ENCODE peak calls at places on chromosomes 2 and 18, in nine cellular contexts. Q is immature natural killer cell; S is Peyer's patch; J is NCI-H510A; I is choroid plexus epithelial cell; K is activated T-helper 1 cell treated with Interleukin-2 at 50 U/mL for 16 hours; C is mammary epithelial cell; T is small intestine; G is T-helper 2 cell treated with Interferon-gamma antibody and Interleukin-4, amounts not matched to agents 5 μg/mL and 100 μg/mL, for 36 hours. A is an unnamed sample.

GRCh38 chr2:157194097-157194688 is 63.3 kb upstream of the GALNT5 start:
- DNase-seq in J (no peak), S (peak), I (peak), C (peak), Q (no peak), K (no peak), G (no peak), T (peak), A (no peak)

GRCh38 chr2:164954954-164955701 is at the start of gene SLC38A11:
- DNase-seq in S (peak), I (peak), J (no peak), Q (no peak), K (no peak), G (no peak), C (peak), T (peak), A (peak)

GRCh38 chr2:43224131-43224570 is 2.3 kb downstream of the ZFP36L2 start:
- DNase-seq in J (no peak), K (peak), I (peak), C (peak), T (peak), S (peak), G (peak), Q (peak), A (peak)

GRCh38 chr2:14749869-14750268 is 117.4 kb downstream of the LRATD1 start:
- DNase-seq in C (peak), I (no peak), G (no peak), S (no peak), Q (no peak), K (no peak), J (no peak), T (no peak), A (no peak)

GRCh38 chr18:22470511-22471181 is 52.9 kb upstream of the CTAGE1 start:
- DNase-seq in J (no peak), C (no peak), T (peak), I (no peak), Q (no peak), G (no peak), S (no peak), K (no peak), A (no peak)

GRCh38 chr2:135743860-135744259 is 2.2 kb downstream of the UBXN4 start:
- DNase-seq in I (no peak), C (no peak), T (no peak), G (no peak), J (no peak), S (no peak), Q (no peak), K (no peak), A (no peak)

GRCh38 chr2:42835577-42836371 is 43.4 kb upstream of the HAAO start:
- DNase-seq in J (no peak), T (no peak), K (no peak), G (no peak), I (peak), C (peak), S (peak), Q (no peak), A (peak)

GRCh38 chr2:8087480-8087840 is 594.4 kb upstream of the ID2 start:
- DNase-seq in K (no peak), C (no peak), I (no peak), G (no peak), S (no peak), J (no peak), Q (no peak), T (no peak), A (no peak)

GRCh38 chr2:231708773-231709635 is 679 bp downstream of the PTMA start:
- DNase-seq in C (peak), G (peak), K (peak), Q (peak), J (no peak), I (peak), S (peak), T (peak), A (no peak)

GRCh38 chr2:218152777-218153176 is 14.0 kb downstream of the CXCR1 start:
- DNase-seq in I (no peak), T (no peak), C (peak), S (no peak), G (no peak), K (no peak), J (no peak), Q (no peak), A (no peak)

GRCh38 chr2:239329284-239329971 is 71.4 kb downstream of the HDAC4 start:
- DNase-seq in G (no peak), K (no peak), C (no peak), S (peak), T (no peak), J (no peak), Q (no peak), I (no peak), A (peak)

GRCh38 chr18:1252936-1253335 is 348.3 kb downstream of the ADCYAP1 start:
- DNase-seq in Q (no peak), G (no peak), K (no peak), T (no peak), I (no peak), C (no peak), S (no peak), J (no peak), A (no peak)

GRCh38 chr2:196849895-196850294 is 40.7 kb upstream of the C2orf66 start:
- DNase-seq in J (no peak), T (peak), G (no peak), S (no peak), I (peak), Q (no peak), C (peak), K (no peak), A (no peak)

GRCh38 chr2:160647967-160648685 is 154.5 kb upstream of the RBMS1 start:
- DNase-seq in G (no peak), I (no peak), Q (no peak), C (peak), T (peak), J (no peak), S (no peak), K (no peak), A (no peak)

GRCh38 chr2:25539141-25539540 is 134.2 kb downstream of the DTNB start:
- DNase-seq in C (no peak), J (no peak), Q (no peak), K (no peak), G (no peak), T (no peak), I (no peak), S (no peak), A (no peak)

GRCh38 chr2:178895872-178896271 is 88.6 kb upstream of the TTN start:
- DNase-seq in K (no peak), I (no peak), J (no peak), T (no peak), G (no peak), Q (no peak), C (no peak), S (no peak), A (no peak)